ENCODE peak calls at places on chromosomes 16 and 17, in seven cellular contexts. D is CD14-positive monocyte; P is stimulated activated CD4-positive, alpha-beta T cell treated with anti-CD3 and anti-CD28 coated beads, Interleukin-2, amount 100 ng/mL, for 24 hours; E is tibial nerve; S is GM12878; G is cardiac muscle cell; O is hepatic stellate cell. L is an unnamed sample.

GRCh38 chr16:1978476-1979120 is 2.7 kb downstream of the NOXO1 start:
- DNase-seq in D (no peak), P (no peak), E (no peak), S (no peak), G (no peak), O (no peak), L (peak)

GRCh38 chr16:64780445-64780844 is 341.4 kb downstream of the CDH11 start:
- DNase-seq in D (no peak), P (no peak), E (no peak), S (no peak), G (no peak), O (no peak), L (no peak)

GRCh38 chr17:72390675-72391501 is 270.1 kb downstream of the SOX9 start:
- DNase-seq in D (no peak), P (no peak), E (no peak), S (no peak), G (no peak), O (no peak), L (no peak)

GRCh38 chr16:71929048-71929447 is 33.7 kb downstream of the IST1 start:
- DNase-seq in D (no peak), P (no peak), E (no peak), S (no peak), G (peak), O (peak), L (no peak)

GRCh38 chr17:45096141-45096540 is 35.0 kb downstream of the NMT1 start:
- DNase-seq in D (no peak), P (no peak), E (no peak), S (no peak), G (no peak), O (peak), L (peak)

GRCh38 chr16:14057878-14058382 is 13.2 kb upstream of the MRTFB start:
- DNase-seq in D (no peak), P (no peak), E (no peak), S (no peak), G (no peak), O (no peak), L (no peak)

GRCh38 chr17:64174686-64175456 is 44.9 kb upstream of the ERN1 start:
- DNase-seq in D (peak), P (no peak), E (peak), S (no peak), G (no peak), O (no peak), L (no peak)

GRCh38 chr16:14286381-14287230 is 215.5 kb downstream of the MRTFB start:
- DNase-seq in D (no peak), P (peak), E (no peak), S (no peak), G (no peak), O (peak), L (no peak)

GRCh38 chr17:61261001-61261587 is 138.5 kb upstream of the TBX2 start:
- DNase-seq in D (no peak), P (no peak), E (no peak), S (no peak), G (no peak), O (no peak), L (no peak)

GRCh38 chr17:62644487-62645173 is 17.2 kb downstream of the MRC2 start:
- DNase-seq in D (no peak), P (no peak), E (no peak), S (no peak), G (peak), O (no peak), L (peak)

GRCh38 chr16:17070882-17071592 is 399.7 kb downstream of the XYLT1 start:
- DNase-seq in D (peak), P (peak), E (peak), S (peak), G (peak), O (no peak), L (no peak)

GRCh38 chr16:74844041-74844826 is 69.6 kb upstream of the FA2H start:
- DNase-seq in D (no peak), P (no peak), E (no peak), S (no peak), G (no peak), O (no peak), L (no peak)

GRCh38 chr16:3173892-3174617 is 13.9 kb upstream of the OR1F1 start:
- DNase-seq in D (no peak), P (peak), E (no peak), S (no peak), G (peak), O (no peak), L (peak)

GRCh38 chr16:88264641-88265285 is 118.0 kb upstream of the ZNF469 start:
- DNase-seq in D (peak), P (peak), E (peak), S (peak), G (peak), O (peak), L (peak)

GRCh38 chr17:74746922-74747321 is 1.5 kb upstream of the NHERF1 start:
- DNase-seq in D (no peak), P (no peak), E (no peak), S (no peak), G (peak), O (no peak), L (peak)

GRCh38 chr17:54749157-54749556 is 151.5 kb upstream of the TOM1L1 start:
- DNase-seq in D (no peak), P (no peak), E (no peak), S (no peak), G (no peak), O (no peak), L (no peak)

GRCh38 chr17:1260762-1261161 is 9.5 kb upstream of the BHLHA9 start:
- DNase-seq in D (no peak), P (no peak), E (no peak), S (no peak), G (no peak), O (no peak), L (no peak)

GRCh38 chr16:55470533-55471371 is 8.2 kb upstream of the MMP2 start:
- DNase-seq in D (no peak), P (no peak), E (no peak), S (no peak), G (no peak), O (peak), L (no peak)

GRCh38 chr17:8117367-8117979 is 841 bp downstream of the ALOXE3 start:
- DNase-seq in D (no peak), P (no peak), E (no peak), S (no peak), G (no peak), O (no peak), L (no peak)

GRCh38 chr16:80938035-80938927 is 68.4 kb downstream of the CMC2 start:
- DNase-seq in D (no peak), P (no peak), E (peak), S (no peak), G (no peak), O (peak), L (no peak)

GRCh38 chr17:5815396-5815795 is 231.1 kb upstream of the NLRP1 start:
- DNase-seq in D (no peak), P (no peak), E (no peak), S (no peak), G (no peak), O (no peak), L (no peak)

GRCh38 chr17:65683428-65683827 is 122.0 kb upstream of the AXIN2 start:
- DNase-seq in D (no peak), P (no peak), E (no peak), S (no peak), G (no peak), O (no peak), L (no peak)

GRCh38 chr16:24858219-24859041 is 12.7 kb downstream of the SLC5A11 start:
- DNase-seq in D (no peak), P (peak), E (peak), S (no peak), G (peak), O (peak), L (peak)

GRCh38 chr17:36877774-36878173 is 59.5 kb upstream of the LHX1 start:
- DNase-seq in D (no peak), P (no peak), E (no peak), S (no peak), G (no peak), O (no peak), L (no peak)

GRCh38 chr16:57798953-57799618 is 3.2 kb downstream of the KIFC3 start:
- DNase-seq in D (no peak), P (no peak), E (no peak), S (no peak), G (no peak), O (no peak), L (peak)

GRCh38 chr17:32998893-32999240 is 7.2 kb downstream of the SPACA3 start:
- DNase-seq in D (no peak), P (no peak), E (no peak), S (no peak), G (no peak), O (peak), L (no peak)

GRCh38 chr17:45302649-45303173 is 14.1 kb downstream of the MAP3K14 start:
- DNase-seq in D (no peak), P (peak), E (peak), S (peak), G (no peak), O (no peak), L (no peak)

GRCh38 chr16:21060027-21060510 is 90.6 kb downstream of the DNAH3 start:
- DNase-seq in D (no peak), P (no peak), E (no peak), S (no peak), G (no peak), O (no peak), L (no peak)

GRCh38 chr17:63557416-63557815 is 7.1 kb downstream of the DCAF7 start:
- DNase-seq in D (no peak), P (no peak), E (no peak), S (no peak), G (no peak), O (no peak), L (no peak)

GRCh38 chr17:57486978-57487377 is 230.7 kb downstream of the MSI2 start:
- DNase-seq in D (peak), P (no peak), E (no peak), S (no peak), G (no peak), O (no peak), L (no peak)

GRCh38 chr17:42953669-42954068 is 10.6 kb downstream of the AARSD1 start:
- DNase-seq in D (no peak), P (no peak), E (no peak), S (no peak), G (no peak), O (no peak), L (no peak)

GRCh38 chr16:87324411-87325275 is 7.5 kb upstream of the C16orf95 start:
- DNase-seq in D (peak), P (peak), E (no peak), S (no peak), G (peak), O (peak), L (peak)

GRCh38 chr16:3952342-3953131 is 72.0 kb upstream of the CREBBP start:
- DNase-seq in D (no peak), P (no peak), E (peak), S (no peak), G (no peak), O (peak), L (no peak)

GRCh38 chr17:55238931-55239297 is 25.8 kb upstream of the HLF start:
- DNase-seq in D (no peak), P (peak), E (no peak), S (no peak), G (peak), O (no peak), L (peak)

GRCh38 chr16:75271441-75272096 is 20.1 kb upstream of the BCAR1 start:
- DNase-seq in D (no peak), P (no peak), E (no peak), S (no peak), G (no peak), O (no peak), L (no peak)

GRCh38 chr16:79089735-79090284 is 510.7 kb downstream of the MAF start:
- DNase-seq in D (peak), P (peak), E (no peak), S (peak), G (no peak), O (no peak), L (no peak)